ENCODE peak calls at places on chromosomes 12 and 14, in six cellular contexts. One of them, this sample, is unnamed.

GRCh38 chr12:121222847-121223246 is 12.9 kb downstream of the P2RX4 start:
- DNase-seq in BE2C: no peak
- DNase-seq in Peyer's patch: no peak
- DNase-seq in cardiac muscle cell: no peak
- DNase-seq in small intestine: no peak
- DNase-seq in tibial artery: no peak
- DNase-seq in this sample: no peak

GRCh38 chr14:91919814-91920213 is 27.7 kb downstream of the FBLN5 start:
- DNase-seq in cardiac muscle cell: peak; percentile 57
- DNase-seq in tibial artery: peak; percentile 81
- DNase-seq in small intestine: no peak
- DNase-seq in BE2C: no peak
- DNase-seq in Peyer's patch: no peak
- DNase-seq in this sample: peak; percentile 51

GRCh38 chr12:107759410-107759809 is 1.5 kb downstream of the PRDM4 start:
- DNase-seq in Peyer's patch: no peak
- DNase-seq in BE2C: no peak
- DNase-seq in cardiac muscle cell: peak; percentile 65
- DNase-seq in small intestine: peak; percentile 95
- DNase-seq in tibial artery: no peak
- DNase-seq in this sample: no peak

GRCh38 chr12:132888852-132889251 is 1.4 kb upstream of the CHFR start:
- DNase-seq in tibial artery: no peak
- DNase-seq in small intestine: no peak
- DNase-seq in Peyer's patch: no peak
- DNase-seq in BE2C: no peak
- DNase-seq in cardiac muscle cell: no peak
- DNase-seq in this sample: no peak

GRCh38 chr12:46933947-46934346 is 108.2 kb upstream of the SLC38A4 start:
- DNase-seq in tibial artery: no peak
- DNase-seq in Peyer's patch: no peak
- DNase-seq in cardiac muscle cell: peak; percentile 77
- DNase-seq in BE2C: no peak
- DNase-seq in small intestine: peak; percentile 10
- DNase-seq in this sample: no peak

GRCh38 chr12:109927622-109928021 is 27.5 kb downstream of the TCHP start:
- DNase-seq in Peyer's patch: no peak
- DNase-seq in small intestine: peak; percentile 54
- DNase-seq in BE2C: peak; percentile 60
- DNase-seq in tibial artery: no peak
- DNase-seq in cardiac muscle cell: peak; percentile 56
- DNase-seq in this sample: no peak

GRCh38 chr12:77366616-77367015 is 301.2 kb upstream of the E2F7 start:
- DNase-seq in BE2C: no peak
- DNase-seq in small intestine: no peak
- DNase-seq in Peyer's patch: no peak
- DNase-seq in tibial artery: no peak
- DNase-seq in cardiac muscle cell: no peak
- DNase-seq in this sample: no peak

GRCh38 chr12:81542065-81542464 is 217.1 kb downstream of the PPFIA2 start:
- DNase-seq in Peyer's patch: no peak
- DNase-seq in small intestine: no peak
- DNase-seq in tibial artery: no peak
- DNase-seq in BE2C: no peak
- DNase-seq in cardiac muscle cell: no peak
- DNase-seq in this sample: no peak

GRCh38 chr12:25769076-25769945 is 189.2 kb upstream of the RASSF8 start:
- DNase-seq in cardiac muscle cell: peak; percentile 84
- DNase-seq in Peyer's patch: no peak
- DNase-seq in BE2C: no peak
- DNase-seq in small intestine: peak; percentile 3
- DNase-seq in tibial artery: no peak
- DNase-seq in this sample: no peak

GRCh38 chr12:101045486-101046474 is 164.3 kb downstream of the SLC5A8 start:
- DNase-seq in small intestine: peak; percentile 39
- DNase-seq in BE2C: no peak
- DNase-seq in cardiac muscle cell: peak; percentile 75
- DNase-seq in Peyer's patch: no peak
- DNase-seq in tibial artery: no peak
- DNase-seq in this sample: no peak

GRCh38 chr12:111182391-111182790 is 186.5 kb downstream of the PHETA1 start:
- DNase-seq in small intestine: no peak
- DNase-seq in Peyer's patch: no peak
- DNase-seq in BE2C: no peak
- DNase-seq in tibial artery: no peak
- DNase-seq in cardiac muscle cell: no peak
- DNase-seq in this sample: no peak

DNA sequence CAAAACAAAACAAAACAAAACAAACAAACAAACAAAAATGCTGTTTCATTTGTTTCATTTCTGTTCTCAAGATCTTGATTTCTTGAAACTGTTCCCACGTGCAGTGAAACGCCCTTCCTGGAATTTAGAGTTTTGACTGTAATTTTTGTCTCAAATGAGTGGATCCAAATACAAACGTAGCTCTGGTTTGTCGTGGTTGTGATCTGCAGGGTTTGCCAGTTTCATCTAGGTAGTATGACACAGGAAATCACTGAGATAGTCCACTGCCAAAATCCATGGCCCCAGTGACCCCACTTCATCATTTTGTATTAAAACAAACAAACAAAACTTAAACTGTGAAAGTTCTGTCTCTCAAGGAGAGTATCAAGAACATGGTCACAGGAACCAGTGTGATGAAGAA is 838.6 kb downstream of the BCL11B start:
- DNase-seq in BE2C: no peak
- DNase-seq in Peyer's patch: no peak
- DNase-seq in small intestine: no peak
- DNase-seq in cardiac muscle cell: no peak
- DNase-seq in tibial artery: no peak
- DNase-seq in this sample: no peak
- H3K27me3 ChIP-seq in BE2C: no peaks in the 10 kb centered on the region
- H3K27me3 ChIP-seq in Peyer's patch: no peaks in the 10 kb centered on the region
- H3K27me3 ChIP-seq in small intestine: no peaks in the 10 kb centered on the region
- H3K27me3 ChIP-seq in cardiac muscle cell: no peaks in the 10 kb centered on the region
- H3K27me3 ChIP-seq in tibial artery: no peaks in the 10 kb centered on the region
- H3K27me3 ChIP-seq in this sample: no peaks in the 10 kb centered on the region

DNA sequence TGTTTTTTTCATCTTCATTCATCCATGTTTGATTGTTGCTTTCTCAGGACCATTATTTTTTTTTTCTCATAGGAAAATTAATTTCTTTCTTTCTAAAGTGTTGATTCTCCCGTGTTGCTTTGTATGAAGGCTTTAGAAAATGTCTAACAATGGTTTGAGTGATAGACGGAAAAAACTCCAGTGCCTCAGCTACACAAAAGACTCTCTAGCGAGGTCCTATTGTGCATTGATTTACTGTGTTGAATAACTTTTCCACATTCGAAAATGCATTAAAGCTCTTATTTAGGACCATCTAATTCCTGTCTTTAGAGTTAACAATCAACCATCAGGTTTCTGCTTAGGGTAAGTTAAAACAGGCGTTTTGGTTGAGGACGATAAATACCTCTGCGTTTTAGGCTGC is 99.6 kb downstream of the PTPN11 start:
- DNase-seq in tibial artery: no peak
- DNase-seq in small intestine: no peak
- DNase-seq in BE2C: no peak
- DNase-seq in cardiac muscle cell: no peak
- DNase-seq in Peyer's patch: no peak
- DNase-seq in this sample: no peak
- H3K27me3 ChIP-seq in tibial artery: no peaks in the 10 kb centered on the region
- H3K27me3 ChIP-seq in small intestine: no peaks in the 10 kb centered on the region
- H3K27me3 ChIP-seq in BE2C: no peaks in the 10 kb centered on the region
- H3K27me3 ChIP-seq in cardiac muscle cell: no peaks in the 10 kb centered on the region
- H3K27me3 ChIP-seq in Peyer's patch: no peaks in the 10 kb centered on the region
- H3K27me3 ChIP-seq in this sample: no peaks in the 10 kb centered on the region

DNA sequence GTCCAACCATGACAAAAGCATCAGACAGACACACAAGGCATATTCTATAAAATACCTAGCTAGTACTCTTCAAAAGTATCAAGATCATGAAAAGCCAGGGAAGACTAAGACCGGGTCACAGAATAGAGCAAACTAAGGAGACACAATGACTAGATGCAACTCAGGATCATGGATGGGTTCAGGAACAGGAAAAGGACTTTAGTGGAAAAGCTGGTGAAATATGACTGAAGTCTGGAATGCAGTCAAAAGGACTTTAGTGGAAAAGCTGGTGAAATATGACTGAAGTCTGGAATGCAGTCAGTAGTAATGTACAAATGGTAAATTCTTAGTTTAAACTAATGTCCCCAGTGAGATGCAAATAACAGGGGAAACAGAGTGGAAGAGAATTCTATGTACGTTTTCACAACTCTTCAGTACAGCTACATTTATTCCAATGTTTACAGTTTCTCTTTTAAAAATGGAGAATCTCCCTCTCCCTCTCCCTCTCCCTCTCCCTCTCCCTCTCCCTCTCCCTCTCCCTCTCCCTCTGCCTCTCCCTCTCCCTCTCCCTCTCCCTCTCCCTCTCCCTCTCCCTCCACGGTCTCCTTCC is 49.1 kb downstream of the ITPR2 start:
- DNase-seq in small intestine: no peak
- DNase-seq in tibial artery: no peak
- DNase-seq in BE2C: no peak
- DNase-seq in cardiac muscle cell: peak; percentile 28
- DNase-seq in Peyer's patch: no peak
- DNase-seq in this sample: no peak
- H3K27me3 ChIP-seq in small intestine: no peaks in the 10 kb centered on the region
- H3K27me3 ChIP-seq in tibial artery: no peaks in the 10 kb centered on the region
- H3K27me3 ChIP-seq in BE2C: no peaks in the 10 kb centered on the region
- H3K27me3 ChIP-seq in cardiac muscle cell: no peaks in the 10 kb centered on the region
- H3K27me3 ChIP-seq in Peyer's patch: no peaks in the 10 kb centered on the region
- H3K27me3 ChIP-seq in this sample: no peaks in the 10 kb centered on the region

GRCh38 chr12:116876151-116876869 is 4.9 kb downstream of the HRK start:
- DNase-seq in cardiac muscle cell: peak; percentile 62
- DNase-seq in small intestine: no peak
- DNase-seq in tibial artery: no peak
- DNase-seq in Peyer's patch: no peak
- DNase-seq in BE2C: peak; percentile 18
- DNase-seq in this sample: no peak

GRCh38 chr12:116879509-116880212 is 1.6 kb downstream of the HRK start:
- DNase-seq in Peyer's patch: no peak
- DNase-seq in BE2C: no peak
- DNase-seq in tibial artery: no peak
- DNase-seq in cardiac muscle cell: no peak
- DNase-seq in small intestine: no peak
- DNase-seq in this sample: no peak

GRCh38 chr12:116880817-116881324 is 370 bp downstream of the HRK start:
- DNase-seq in small intestine: peak; percentile 13
- DNase-seq in Peyer's patch: no peak
- DNase-seq in BE2C: peak; percentile 69
- DNase-seq in cardiac muscle cell: peak; percentile 43
- DNase-seq in tibial artery: no peak
- DNase-seq in this sample: no peak

GRCh38 chr12:116880213-116880816 is 926 bp downstream of the HRK start:
- DNase-seq in tibial artery: no peak
- DNase-seq in cardiac muscle cell: peak; percentile 8
- DNase-seq in small intestine: no peak
- DNase-seq in Peyer's patch: no peak
- DNase-seq in BE2C: no peak
- DNase-seq in this sample: no peak

GRCh38 chr12:116878567-116879508 is 2.4 kb downstream of the HRK start:
- DNase-seq in cardiac muscle cell: peak; percentile 19
- DNase-seq in BE2C: no peak
- DNase-seq in tibial artery: no peak
- DNase-seq in Peyer's patch: no peak
- DNase-seq in small intestine: no peak
- DNase-seq in this sample: no peak
- H3K27me3 ChIP-seq in cardiac muscle cell: peaks cover 82% of the 10 kb centered on the region
- H3K27me3 ChIP-seq in BE2C: peaks cover 64% of the 10 kb centered on the region
- H3K27me3 ChIP-seq in tibial artery: no peaks in the 10 kb centered on the region
- H3K27me3 ChIP-seq in Peyer's patch: peaks cover 41% of the 10 kb centered on the region
- H3K27me3 ChIP-seq in small intestine: peaks cover 34% of the 10 kb centered on the region
- H3K27me3 ChIP-seq in this sample: peaks cover 81% of the 10 kb centered on the region

DNA sequence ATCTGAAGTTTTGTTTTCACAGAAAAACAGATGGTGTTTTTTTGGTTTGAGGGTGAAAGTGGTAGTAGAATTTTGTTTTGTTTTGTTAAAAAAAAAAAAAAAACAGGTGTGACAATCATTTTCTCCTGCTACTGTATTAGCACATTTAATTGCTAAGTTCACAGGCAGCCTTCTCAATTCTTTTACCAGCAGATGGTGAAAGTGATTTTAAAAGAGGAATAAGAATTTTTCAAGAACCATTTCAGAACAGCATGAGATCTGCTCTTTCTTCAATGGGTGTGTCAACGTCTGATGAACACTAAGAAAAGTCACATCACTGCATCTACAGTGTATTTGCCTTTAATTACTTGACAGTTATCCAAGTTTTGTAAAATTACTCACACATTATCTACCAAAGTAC is 303.7 kb upstream of the USP15 start:
- DNase-seq in small intestine: no peak
- DNase-seq in tibial artery: no peak
- DNase-seq in BE2C: no peak
- DNase-seq in cardiac muscle cell: no peak
- DNase-seq in Peyer's patch: no peak
- DNase-seq in this sample: no peak
- H3K27me3 ChIP-seq in small intestine: no peaks in the 10 kb centered on the region
- H3K27me3 ChIP-seq in tibial artery: no peaks in the 10 kb centered on the region
- H3K27me3 ChIP-seq in BE2C: no peaks in the 10 kb centered on the region
- H3K27me3 ChIP-seq in cardiac muscle cell: no peaks in the 10 kb centered on the region
- H3K27me3 ChIP-seq in Peyer's patch: no peaks in the 10 kb centered on the region
- H3K27me3 ChIP-seq in this sample: no peaks in the 10 kb centered on the region

GRCh38 chr14:79278286-79278797 is 933.0 kb downstream of the DIO2 start:
- DNase-seq in small intestine: no peak
- DNase-seq in Peyer's patch: peak; percentile 32
- DNase-seq in BE2C: peak; percentile 3
- DNase-seq in cardiac muscle cell: no peak
- DNase-seq in tibial artery: peak; percentile 63
- DNase-seq in this sample: no peak
- H3K27me3 ChIP-seq in small intestine: peaks cover 5% of the 10 kb centered on the region
- H3K27me3 ChIP-seq in Peyer's patch: no peaks in the 10 kb centered on the region
- H3K27me3 ChIP-seq in BE2C: peaks cover 22% of the 10 kb centered on the region
- H3K27me3 ChIP-seq in cardiac muscle cell: peaks cover 47% of the 10 kb centered on the region
- H3K27me3 ChIP-seq in tibial artery: no peaks in the 10 kb centered on the region
- H3K27me3 ChIP-seq in this sample: peaks cover 36% of the 10 kb centered on the region

GRCh38 chr14:104683653-104684448 is 5.6 kb upstream of the INF2 start:
- DNase-seq in tibial artery: peak; percentile 66
- DNase-seq in Peyer's patch: no peak
- DNase-seq in small intestine: no peak
- DNase-seq in BE2C: no peak
- DNase-seq in cardiac muscle cell: no peak
- DNase-seq in this sample: no peak
- H3K27me3 ChIP-seq in tibial artery: no peaks in the 10 kb centered on the region
- H3K27me3 ChIP-seq in Peyer's patch: no peaks in the 10 kb centered on the region
- H3K27me3 ChIP-seq in small intestine: no peaks in the 10 kb centered on the region
- H3K27me3 ChIP-seq in BE2C: no peaks in the 10 kb centered on the region
- H3K27me3 ChIP-seq in cardiac muscle cell: no peaks in the 10 kb centered on the region
- H3K27me3 ChIP-seq in this sample: no peaks in the 10 kb centered on the region

GRCh38 chr12:89355243-89356068 is 3.2 kb upstream of the DUSP6 start:
- DNase-seq in tibial artery: no peak
- DNase-seq in cardiac muscle cell: no peak
- DNase-seq in small intestine: no peak
- DNase-seq in BE2C: no peak
- DNase-seq in Peyer's patch: no peak
- DNase-seq in this sample: no peak
- H3K27me3 ChIP-seq in tibial artery: no peaks in the 10 kb centered on the region
- H3K27me3 ChIP-seq in cardiac muscle cell: no peaks in the 10 kb centered on the region
- H3K27me3 ChIP-seq in small intestine: no peaks in the 10 kb centered on the region
- H3K27me3 ChIP-seq in BE2C: peaks cover 24% of the 10 kb centered on the region
- H3K27me3 ChIP-seq in Peyer's patch: no peaks in the 10 kb centered on the region
- H3K27me3 ChIP-seq in this sample: peaks cover 70% of the 10 kb centered on the region

This sample was measured in gastrocnemius medialis.